ENCODE peak calls at places on chromosomes 4 and X, in four cellular contexts. B is choroid plexus epithelial cell, S is HL-60, N is heart left ventricle. J is an unnamed sample.

GRCh38 chr4:124711469-124712416 is 789 bp downstream of the ANKRD50 start:
- DNase-seq in B (peak; percentile 90), S (peak; percentile 78), N (peak; percentile 52), J (peak; percentile 25)

GRCh38 chrX:39320165-39320564 is 518.9 kb downstream of the MID1IP1 start:
- DNase-seq in B (no peak), S (no peak), N (no peak), J (no peak)

GRCh38 chr4:26412381-26413372 is 77.6 kb downstream of the CCKAR start:
- DNase-seq in B (no peak), S (no peak), N (peak; percentile 61), J (no peak)

GRCh38 chr4:113574636-113575103 is 186.9 kb downstream of the CAMK2D start:
- DNase-seq in B (peak; percentile 90), S (no peak), N (no peak), J (no peak)

GRCh38 chr4:185520119-185520518 is 15.2 kb downstream of the PDLIM3 start:
- DNase-seq in B (peak; percentile 82), S (no peak), N (no peak), J (no peak)

GRCh38 chr4:47071863-47072441 is 40.6 kb downstream of the GABRB1 start:
- DNase-seq in B (peak; percentile 57), S (no peak), N (no peak), J (no peak)

GRCh38 chrX:115894087-115894486 is 276.5 kb upstream of the AGTR2 start:
- DNase-seq in B (peak; percentile 4), S (peak; percentile 34), N (no peak), J (no peak)

GRCh38 chrX:48737940-48738339 is 23.6 kb upstream of the GLOD5 start:
- DNase-seq in B (no peak), S (no peak), N (no peak), J (no peak)

GRCh38 chr4:24729041-24729730 is 66.2 kb upstream of the SOD3 start:
- DNase-seq in B (no peak), S (no peak), N (no peak), J (no peak)

GRCh38 chr4:24734511-24734910 is 60.9 kb upstream of the SOD3 start:
- DNase-seq in B (no peak), S (no peak), N (no peak), J (no peak)

GRCh38 chr4:24730256-24731001 is 64.9 kb upstream of the SOD3 start:
- DNase-seq in B (peak; percentile 4), S (no peak), N (peak; percentile 80), J (no peak)

GRCh38 chr4:24727390-24727789 is 68.0 kb upstream of the SOD3 start:
- DNase-seq in B (no peak), S (no peak), N (no peak), J (no peak)

DNA sequence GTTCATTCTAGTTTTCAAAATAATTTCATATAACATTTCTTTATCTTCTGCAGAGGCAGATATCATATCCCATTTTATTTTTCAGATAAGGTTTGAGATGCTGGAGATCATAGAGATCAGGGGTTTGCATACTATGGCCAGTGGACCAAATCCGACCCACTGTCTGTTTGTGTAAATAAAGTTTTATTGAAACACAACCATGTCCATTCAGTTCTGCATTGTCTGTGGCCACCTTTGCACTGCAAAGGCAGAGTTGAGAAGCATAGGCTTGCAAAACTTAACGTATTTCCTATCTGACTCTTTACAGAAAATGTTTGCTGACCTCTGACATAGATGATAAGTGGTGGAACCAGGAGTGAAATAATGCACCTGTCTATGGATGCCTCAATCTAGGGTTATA is 63.9 kb upstream of the SOD3 start:
- DNase-seq in B (no peak), S (no peak), N (no peak), J (no peak)
- TF ChIP-seq CTCF in B (no peak), S (no peak), N (no peak), J (no peak)

DNA sequence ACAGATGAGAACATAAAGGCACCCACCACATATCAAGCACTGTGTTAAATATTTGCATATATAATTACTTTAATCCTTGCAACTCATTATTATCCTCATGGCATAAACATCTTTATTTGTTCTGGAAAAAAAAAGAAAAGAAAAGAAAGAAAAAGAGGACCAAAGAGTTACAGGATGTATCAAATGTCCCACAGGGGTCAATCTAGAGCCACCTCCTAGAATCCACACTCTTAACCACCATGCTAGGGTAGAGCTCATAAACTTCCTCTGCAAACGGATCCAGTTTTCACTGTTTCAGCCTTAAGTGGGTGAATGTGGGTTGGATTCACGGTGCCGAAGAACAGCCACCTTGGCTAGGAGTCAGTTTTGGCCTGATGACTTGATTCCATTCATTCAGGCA is 171.1 kb upstream of the PPARGC1A start:
- DNase-seq in B (no peak), S (no peak), N (no peak), J (no peak)
- TF ChIP-seq CTCF in B (no peak), S (no peak), N (no peak), J (no peak)

GRCh38 chr4:38994135-38994534 is 38.1 kb downstream of the TMEM156 start:
- DNase-seq in B (no peak), S (no peak), N (no peak), J (no peak)

GRCh38 chr4:38989487-38989886 is 42.7 kb downstream of the TMEM156 start:
- DNase-seq in B (no peak), S (no peak), N (no peak), J (no peak)

GRCh38 chr4:38990241-38990640 is 42.0 kb downstream of the TMEM156 start:
- DNase-seq in B (no peak), S (no peak), N (no peak), J (no peak)

DNA sequence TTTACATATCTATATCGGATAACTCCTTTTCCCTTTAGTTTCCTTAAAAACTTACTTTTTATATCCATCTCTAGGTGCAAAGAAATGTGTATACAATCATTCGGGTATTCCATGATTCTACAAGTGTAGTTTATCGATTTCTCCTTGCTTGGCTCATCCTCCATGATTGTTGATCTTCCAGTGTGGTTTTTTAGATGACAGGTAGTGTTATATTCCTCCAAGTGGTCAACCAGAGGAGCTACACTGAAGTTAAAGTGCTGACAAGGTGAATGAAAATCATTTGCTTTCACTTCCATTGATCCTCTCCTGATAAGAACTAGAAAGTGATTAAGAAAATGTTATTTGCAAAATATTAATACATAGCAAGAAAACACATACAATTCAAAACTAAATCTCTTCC is 38.5 kb downstream of the TMEM156 start:
- DNase-seq in B (peak; percentile 30), S (no peak), N (no peak), J (no peak)
- TF ChIP-seq CTCF in B (peak; percentile 28), S (no peak), N (no peak), J (no peak)

DNA sequence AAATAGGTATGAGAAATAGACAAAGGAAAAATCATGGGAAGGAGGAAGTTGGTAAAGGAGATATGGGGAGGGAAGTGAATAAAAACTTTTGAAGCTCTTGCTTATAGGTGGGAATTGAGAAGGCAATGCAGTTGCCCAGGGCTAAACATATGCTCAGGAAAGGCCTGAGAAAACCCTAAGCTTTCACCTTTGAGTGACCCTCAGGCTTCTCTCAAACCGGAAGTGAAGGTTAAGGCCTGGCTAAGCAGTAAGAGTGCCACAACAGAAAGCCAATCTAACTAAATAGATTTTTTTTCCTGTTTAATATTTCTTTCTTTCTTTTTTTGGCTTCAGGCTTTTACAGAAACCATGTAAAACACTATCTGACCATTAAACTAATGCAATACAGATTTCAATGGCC is 69.5 kb upstream of the GABRA3 start:
- DNase-seq in B (no peak), S (no peak), N (no peak), J (no peak)
- TF ChIP-seq CTCF in B (no peak), S (no peak), N (no peak), J (no peak)

DNA sequence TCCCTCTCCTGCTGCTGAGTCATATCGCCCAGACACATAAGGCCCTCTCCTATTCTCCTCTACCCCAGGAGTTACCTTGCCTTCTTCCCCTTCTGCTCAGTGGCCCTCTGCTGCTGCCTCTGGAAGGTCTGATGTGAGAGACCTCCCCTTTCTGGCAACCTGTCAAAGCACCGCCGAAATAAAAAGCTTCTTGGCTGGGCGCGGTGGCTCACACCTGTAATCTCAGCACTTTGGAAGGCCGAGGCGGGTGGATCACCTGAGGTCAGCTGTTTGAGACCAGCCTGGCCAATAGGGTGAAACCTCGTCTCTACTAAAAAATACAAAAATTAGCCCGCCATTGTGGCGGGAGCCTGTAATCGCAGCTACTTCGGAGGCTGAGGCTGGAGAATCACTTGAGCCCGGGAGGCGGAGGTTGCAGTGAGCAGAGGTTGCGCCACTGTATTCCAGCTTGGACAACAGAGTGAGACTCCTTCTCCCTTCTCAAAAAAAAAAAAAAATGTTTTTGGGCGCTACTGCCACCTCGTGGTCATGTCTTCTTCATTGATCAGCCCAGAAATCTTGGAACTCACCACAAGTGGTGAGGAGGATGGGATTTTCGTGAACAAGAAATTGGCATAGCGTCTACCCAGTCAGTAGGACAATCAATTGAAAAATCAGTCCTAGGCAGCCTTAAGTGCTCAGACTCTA is 8.6 kb upstream of the ZXDA start:
- DNase-seq in B (peak; percentile 46), S (no peak), N (no peak), J (no peak)
- TF ChIP-seq CTCF in B (peak; percentile 57), S (no peak), N (peak; percentile 44), J (no peak)

GRCh38 chr4:152777488-152777887 is 2.0 kb downstream of the TIGD4 start:
- DNase-seq in B (no peak), S (no peak), N (no peak), J (no peak)

GRCh38 chr4:152778656-152779512 is 646 bp downstream of the TIGD4 start:
- DNase-seq in B (peak; percentile 25), S (peak; percentile 12), N (peak; percentile 23), J (peak; percentile 23)

GRCh38 chr4:152780267-152780811 is 585 bp downstream of the ARFIP1 start:
- DNase-seq in B (peak; percentile 26), S (no peak), N (no peak), J (no peak)

GRCh38 chr4:152776352-152776751 is 3.2 kb downstream of the TIGD4 start:
- DNase-seq in B (peak; percentile 45), S (no peak), N (no peak), J (no peak)

GRCh38 chr4:152779513-152780266 is at the start of the genes ARFIP1 and TIGD4:
- DNase-seq in B (peak; percentile 98), S (peak; percentile 94), N (peak; percentile 98), J (peak; percentile 86)
- TF ChIP-seq CTCF in B (peak; percentile 27), S (no peak), N (peak; percentile 27), J (no peak)

GRCh38 chrX:11462648-11463047 is 169.4 kb downstream of the AMELX start:
- DNase-seq in B (no peak), S (no peak), N (no peak), J (no peak)

GRCh38 chrX:11461181-11462001 is 168.2 kb downstream of the AMELX start:
- DNase-seq in B (peak; percentile 79), S (no peak), N (no peak), J (no peak)

GRCh38 chrX:11462136-11462535 is 168.9 kb downstream of the AMELX start:
- DNase-seq in B (no peak), S (no peak), N (no peak), J (no peak)

GRCh38 chrX:11458175-11458574 is 165.0 kb downstream of the AMELX start:
- DNase-seq in B (no peak), S (no peak), N (no peak), J (no peak)

DNA sequence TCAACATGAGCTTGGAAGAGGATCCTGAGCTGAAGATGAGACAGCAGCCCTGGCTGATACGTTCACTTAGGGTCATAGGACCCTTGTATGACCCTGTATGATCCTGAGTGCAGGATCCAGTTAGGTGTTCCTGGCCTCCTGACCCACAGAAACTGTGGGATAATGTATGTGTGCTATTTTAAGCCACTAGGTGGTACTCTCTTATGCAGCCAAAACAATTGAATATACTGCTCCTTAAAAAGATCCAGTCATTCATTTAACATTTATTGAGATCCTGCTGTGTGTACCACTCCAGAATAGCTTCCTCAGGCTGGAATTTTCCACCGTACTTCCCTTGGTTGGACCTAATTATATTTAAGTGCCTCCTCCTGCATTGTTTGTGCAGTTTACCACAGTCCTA is 167.1 kb downstream of the AMELX start:
- DNase-seq in B (no peak), S (no peak), N (no peak), J (no peak)
- TF ChIP-seq CTCF in B (peak; percentile 41), S (no peak), N (no peak), J (no peak)